ENCODE peak calls at places on chromosomes 12 and 14, in six cellular contexts. One of them, this sample, is unnamed.

GRCh38 chr14:77139540-77140342 is 1.9 kb downstream of the ZDHHC22 start:
- DNase-seq in spleen: peak
- DNase-seq in activated T-cell treated with anti-CD3 and anti-CD28 coated beads, Interleukin-2, amount 50 U/mL, for 72 hours: peak
- DNase-seq in left ventricle myocardium superior: peak
- DNase-seq in ELR: peak
- DNase-seq in NCI-H2171 treated with DMSO at 0.1 percent for 48 hours: peak
- DNase-seq in this sample: no peak

GRCh38 chr12:56914724-56915123 is 19.5 kb downstream of the SDR9C7 start:
- DNase-seq in NCI-H2171 treated with DMSO at 0.1 percent for 48 hours: no peak
- DNase-seq in spleen: no peak
- DNase-seq in left ventricle myocardium superior: no peak
- DNase-seq in activated T-cell treated with anti-CD3 and anti-CD28 coated beads, Interleukin-2, amount 50 U/mL, for 72 hours: no peak
- DNase-seq in ELR: no peak
- DNase-seq in this sample: no peak

GRCh38 chr12:42237853-42238239 is 202 bp downstream of the YAF2 start:
- DNase-seq in ELR: no peak
- DNase-seq in NCI-H2171 treated with DMSO at 0.1 percent for 48 hours: no peak
- DNase-seq in activated T-cell treated with anti-CD3 and anti-CD28 coated beads, Interleukin-2, amount 50 U/mL, for 72 hours: no peak
- DNase-seq in left ventricle myocardium superior: no peak
- DNase-seq in spleen: no peak
- DNase-seq in this sample: no peak

GRCh38 chr12:26250801-26251200 is 55.4 kb downstream of the SSPN start:
- DNase-seq in activated T-cell treated with anti-CD3 and anti-CD28 coated beads, Interleukin-2, amount 50 U/mL, for 72 hours: no peak
- DNase-seq in left ventricle myocardium superior: no peak
- DNase-seq in NCI-H2171 treated with DMSO at 0.1 percent for 48 hours: no peak
- DNase-seq in ELR: no peak
- DNase-seq in spleen: no peak
- DNase-seq in this sample: no peak

GRCh38 chr12:61301817-61302216 is 958.4 kb upstream of the USP15 start:
- DNase-seq in ELR: no peak
- DNase-seq in NCI-H2171 treated with DMSO at 0.1 percent for 48 hours: no peak
- DNase-seq in left ventricle myocardium superior: no peak
- DNase-seq in activated T-cell treated with anti-CD3 and anti-CD28 coated beads, Interleukin-2, amount 50 U/mL, for 72 hours: no peak
- DNase-seq in spleen: no peak
- DNase-seq in this sample: no peak

GRCh38 chr14:99754141-99755067 is 38.8 kb upstream of the EML1 start:
- DNase-seq in ELR: peak
- DNase-seq in activated T-cell treated with anti-CD3 and anti-CD28 coated beads, Interleukin-2, amount 50 U/mL, for 72 hours: peak
- DNase-seq in left ventricle myocardium superior: no peak
- DNase-seq in NCI-H2171 treated with DMSO at 0.1 percent for 48 hours: peak
- DNase-seq in spleen: no peak
- DNase-seq in this sample: no peak

GRCh38 chr12:75207338-75208083 is 2.1 kb downstream of the KCNC2 start:
- DNase-seq in NCI-H2171 treated with DMSO at 0.1 percent for 48 hours: no peak
- DNase-seq in left ventricle myocardium superior: no peak
- DNase-seq in spleen: peak
- DNase-seq in ELR: no peak
- DNase-seq in activated T-cell treated with anti-CD3 and anti-CD28 coated beads, Interleukin-2, amount 50 U/mL, for 72 hours: no peak
- DNase-seq in this sample: no peak

GRCh38 chr14:61211476-61212262 is 69.5 kb downstream of the TMEM30B start:
- DNase-seq in activated T-cell treated with anti-CD3 and anti-CD28 coated beads, Interleukin-2, amount 50 U/mL, for 72 hours: no peak
- DNase-seq in ELR: no peak
- DNase-seq in left ventricle myocardium superior: no peak
- DNase-seq in spleen: no peak
- DNase-seq in NCI-H2171 treated with DMSO at 0.1 percent for 48 hours: peak
- DNase-seq in this sample: no peak

GRCh38 chr12:38890102-38890501 is 15.3 kb downstream of the CPNE8 start:
- DNase-seq in left ventricle myocardium superior: no peak
- DNase-seq in NCI-H2171 treated with DMSO at 0.1 percent for 48 hours: no peak
- DNase-seq in spleen: no peak
- DNase-seq in activated T-cell treated with anti-CD3 and anti-CD28 coated beads, Interleukin-2, amount 50 U/mL, for 72 hours: no peak
- DNase-seq in ELR: no peak
- DNase-seq in this sample: no peak

This sample was measured in DND-41.